ENCODE peak calls at places on chromosomes 11 and 22, in nine cellular contexts. H, Z, R, Q, X, L, D, I and A are unnamed samples.

GRCh38 chr22:39080052-39080762 is 3.1 kb downstream of the APOBEC3G start:
- DNase-seq in H (no peak), Z (no peak), R (no peak), Q (no peak), X (no peak), L (no peak), D (no peak), I (no peak), A (no peak)

GRCh38 chr11:23772081-23772480 is 724.8 kb upstream of the LUZP2 start:
- DNase-seq in H (no peak), Z (no peak), R (no peak), Q (peak; percentile 74), X (no peak), L (no peak), D (no peak), I (no peak), A (no peak)

GRCh38 chr22:39367040-39367439 is 17.2 kb downstream of the SYNGR1 start:
- DNase-seq in H (no peak), Z (no peak), R (no peak), Q (no peak), X (no peak), L (no peak), D (no peak), I (no peak), A (no peak)

GRCh38 chr22:38707346-38707745 is 1.6 kb downstream of the GTPBP1 start:
- DNase-seq in H (no peak), Z (peak; percentile 25), R (peak; percentile 80), Q (peak; percentile 73), X (peak; percentile 63), L (no peak), D (no peak), I (no peak), A (no peak)

GRCh38 chr11:111308140-111308539 is 9.8 kb downstream of the POU2AF3 start:
- DNase-seq in H (no peak), Z (no peak), R (peak; percentile 78), Q (peak; percentile 39), X (no peak), L (no peak), D (no peak), I (no peak), A (no peak)

GRCh38 chr11:79708319-79708928 is 267.6 kb upstream of the TENM4 start:
- DNase-seq in H (no peak), Z (peak; percentile 36), R (peak; percentile 53), Q (peak; percentile 50), X (peak; percentile 34), L (no peak), D (peak; percentile 12), I (peak; percentile 4), A (peak; percentile 26)

GRCh38 chr11:35166369-35167360 is 27.7 kb downstream of the CD44 start:
- DNase-seq in H (no peak), Z (peak; percentile 56), R (no peak), Q (peak; percentile 93), X (peak; percentile 95), L (no peak), D (no peak), I (peak; percentile 80), A (peak; percentile 92)

GRCh38 chr11:73334244-73335203 is 26.4 kb downstream of the ARHGEF17 start:
- DNase-seq in H (peak; percentile 87), Z (no peak), R (peak; percentile 45), Q (peak; percentile 91), X (peak; percentile 94), L (no peak), D (no peak), I (no peak), A (peak; percentile 35)

GRCh38 chr11:66314561-66315497 is 2.0 kb downstream of the CD248 start:
- DNase-seq in H (no peak), Z (no peak), R (no peak), Q (no peak), X (no peak), L (no peak), D (no peak), I (no peak), A (no peak)

GRCh38 chr11:66311965-66312548 is 4.8 kb downstream of the CD248 start:
- DNase-seq in H (peak; percentile 92), Z (no peak), R (peak; percentile 95), Q (peak; percentile 89), X (peak; percentile 87), L (peak; percentile 94), D (peak; percentile 86), I (no peak), A (peak; percentile 35)

GRCh38 chr11:66312549-66313320 is 4.1 kb downstream of the CD248 start:
- DNase-seq in H (peak; percentile 99), Z (peak; percentile 95), R (peak; percentile 96), Q (peak; percentile 99), X (peak; percentile 99), L (peak; percentile 98), D (peak; percentile 86), I (peak; percentile 94), A (peak; percentile 67)

GRCh38 chr11:66314186-66314501 is 2.7 kb downstream of the CD248 start:
- DNase-seq in H (no peak), Z (no peak), R (no peak), Q (no peak), X (no peak), L (no peak), D (no peak), I (no peak), A (no peak)

DNA sequence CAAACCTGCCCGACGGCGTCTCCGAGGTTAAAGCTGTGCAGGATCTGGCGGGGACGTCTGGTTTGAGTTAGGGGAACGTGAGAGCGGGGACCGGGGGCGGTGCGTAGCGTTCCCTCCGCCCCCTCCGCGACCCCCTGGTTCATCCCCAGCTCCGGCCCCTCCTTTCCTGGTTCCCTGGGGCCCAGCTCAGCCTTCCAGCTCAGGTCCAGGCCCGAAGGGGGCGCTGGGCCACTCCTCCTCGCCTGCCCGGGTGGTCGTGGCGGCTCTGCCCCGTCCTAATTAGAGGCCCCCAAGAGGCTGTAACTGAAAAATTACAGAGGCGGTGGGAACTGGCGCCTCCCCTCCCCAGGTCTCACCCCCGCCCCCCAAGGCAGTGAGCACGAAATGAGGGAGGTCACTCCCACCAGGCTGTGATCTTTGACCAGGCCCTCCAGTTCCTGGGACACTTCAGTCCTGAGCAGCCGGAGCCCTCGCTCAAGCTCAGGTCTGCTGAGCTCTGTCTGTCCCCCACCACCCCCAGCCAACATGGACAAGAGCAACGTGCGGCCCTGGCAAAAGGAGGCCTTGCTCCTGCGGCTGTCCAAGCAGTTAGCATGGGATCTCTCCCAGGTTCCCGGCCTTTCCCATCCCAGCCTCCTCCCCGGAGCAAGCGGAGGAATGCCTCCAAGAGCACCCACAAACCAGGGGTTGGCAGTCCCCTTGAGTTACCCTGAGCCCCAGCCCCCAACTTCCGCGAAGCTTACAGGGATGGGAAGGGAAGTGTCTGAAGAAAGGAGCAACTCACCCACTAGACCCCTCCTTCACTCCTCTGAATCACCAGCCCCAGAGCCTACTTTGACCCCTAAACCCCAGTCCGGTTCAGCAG is 3.3 kb downstream of the CD248 start:
- DNase-seq in H (no peak), Z (no peak), R (peak; percentile 69), Q (peak; percentile 40), X (peak; percentile 59), L (peak; percentile 76), D (no peak), I (no peak), A (no peak)
- TF ChIP-seq CTCF in H (peak; percentile 19), Z (peak; percentile 33), R (peak; percentile 68), Q (peak; percentile 43), X (peak; percentile 18), L (no peak), D (no peak), I (peak; percentile 55), A (peak; percentile 13)

GRCh38 chr22:31287818-31288495 is 4.3 kb downstream of the PIK3IP1 start:
- DNase-seq in H (no peak), Z (no peak), R (no peak), Q (no peak), X (no peak), L (no peak), D (no peak), I (no peak), A (no peak)

GRCh38 chr22:31290494-31291402 is 1.5 kb downstream of the PIK3IP1 start:
- DNase-seq in H (peak; percentile 94), Z (no peak), R (peak; percentile 78), Q (peak; percentile 90), X (peak; percentile 86), L (peak; percentile 93), D (peak; percentile 61), I (no peak), A (no peak)

GRCh38 chr22:31291403-31291715 is 929 bp downstream of the PIK3IP1 start:
- DNase-seq in H (no peak), Z (no peak), R (no peak), Q (no peak), X (no peak), L (no peak), D (no peak), I (no peak), A (no peak)

GRCh38 chr22:31288496-31289235 is 3.6 kb downstream of the PIK3IP1 start:
- DNase-seq in H (no peak), Z (no peak), R (no peak), Q (no peak), X (no peak), L (no peak), D (no peak), I (no peak), A (no peak)

GRCh38 chr22:31289335-31289734 is 3.0 kb downstream of the PIK3IP1 start:
- DNase-seq in H (no peak), Z (no peak), R (no peak), Q (no peak), X (no peak), L (no peak), D (no peak), I (no peak), A (no peak)
- H3K4me3 ChIP-seq in H (no peak overlapping the region), Z (no peak overlapping the region), R (no peak overlapping the region), Q (no peak overlapping the region), X (no peak overlapping the region), L (peak overlapping the region; percentile 80), D (peak overlapping the region; percentile 22), I (no peak overlapping the region), A (no peak overlapping the region)

DNA sequence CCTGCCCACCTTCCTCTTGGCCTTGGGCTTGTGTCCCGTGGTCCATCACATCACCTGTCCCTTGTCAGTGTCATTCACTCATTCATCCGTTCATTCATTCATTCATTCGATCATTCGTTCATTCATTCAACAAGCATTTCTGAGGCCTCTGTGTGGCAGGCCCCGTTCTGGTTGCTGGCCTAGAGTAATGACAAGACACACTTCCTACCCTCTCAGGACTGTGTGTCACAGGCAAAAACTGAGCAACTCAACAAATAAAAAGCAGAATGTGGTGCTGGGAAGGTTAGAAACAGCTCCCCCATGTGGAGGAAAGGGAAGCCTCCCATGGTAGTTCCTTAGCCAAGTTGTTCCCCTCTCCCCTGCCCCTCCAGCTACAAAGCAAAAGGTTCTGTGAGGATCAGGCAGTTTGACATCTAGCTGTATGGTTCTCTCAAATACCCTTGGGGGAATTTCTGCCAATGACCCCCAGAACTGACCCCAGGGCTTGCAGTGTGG is 1.6 kb upstream of the OMP start:
- DNase-seq in H (no peak), Z (no peak), R (peak; percentile 41), Q (peak; percentile 30), X (peak; percentile 55), L (no peak), D (no peak), I (no peak), A (no peak)
- TF ChIP-seq CTCF in H (peak; percentile 43), Z (peak; percentile 66), R (peak; percentile 56), Q (peak; percentile 55), X (peak; percentile 72), L (no peak), D (peak; percentile 57), I (peak; percentile 48), A (peak; percentile 71)

DNA sequence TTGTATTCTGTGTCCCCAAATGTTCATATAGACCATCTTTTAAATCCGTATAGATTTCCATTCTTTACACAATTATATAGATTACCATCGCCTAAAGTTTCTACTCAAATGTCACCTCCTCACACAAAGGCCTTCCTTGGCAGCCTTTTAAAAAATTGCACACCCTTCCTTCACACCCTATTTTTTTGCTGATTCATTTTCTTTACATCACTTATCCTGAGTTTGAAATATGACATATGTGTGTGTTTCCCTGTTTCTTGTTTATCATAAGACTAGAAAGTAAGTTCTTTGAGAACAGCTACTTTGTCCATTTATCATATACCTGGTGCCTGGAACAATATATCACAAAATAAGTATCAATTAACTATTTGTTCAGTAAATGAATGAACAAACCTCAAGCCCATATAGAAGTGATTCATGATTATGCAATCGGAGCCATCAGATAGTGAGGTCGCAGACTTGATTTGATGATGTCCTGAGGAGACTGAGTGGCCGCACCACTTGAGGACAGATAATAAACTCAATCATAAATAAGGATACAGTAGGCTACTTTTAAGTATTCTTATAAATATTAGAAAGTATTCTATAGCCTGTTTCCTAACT is 327.4 kb upstream of the ZC3H12C start:
- DNase-seq in H (no peak), Z (no peak), R (no peak), Q (no peak), X (no peak), L (no peak), D (no peak), I (no peak), A (no peak)
- H3K4me3 ChIP-seq in H (no peak overlapping the region), Z (no peak overlapping the region), R (no peak overlapping the region), Q (no peak overlapping the region), X (no peak overlapping the region), L (no peak overlapping the region), D (no peak overlapping the region), I (no peak overlapping the region), A (no peak overlapping the region)